ENCODE peak calls at places on chromosomes 11 and 22, in eight cellular contexts. B is breast epithelium, H is K562, O is sigmoid colon, P is transverse colon, Q is prostate gland, E is HCT116, G is spleen. I is an unnamed sample.
A peak's percentile ranks its signal among the peaks of the same experiment; 100 is the strongest.

GRCh38 chr22:43090130-43090789 is 1.1 kb upstream of the TTLL1 start:
- DNase-seq in H (peak; percentile 67), Q (peak; percentile 58), P (peak; percentile 47), O (peak; percentile 72), B (peak; percentile 41), G (no peak), E (peak; percentile 90), I (no peak)

GRCh38 chr11:134371436-134372185 is 39.8 kb downstream of the GLB1L2 start:
- DNase-seq in B (no peak), G (peak; percentile 64), O (peak; percentile 60), H (no peak), Q (no peak), E (no peak), P (no peak), I (peak; percentile 33)

GRCh38 chr11:17164361-17165246 is 43.2 kb downstream of the PIK3C2A start:
- DNase-seq in P (no peak), B (no peak), O (no peak), Q (no peak), G (no peak), E (no peak), H (no peak), I (no peak)

GRCh38 chr22:47452184-47452583 is 689.7 kb downstream of the TBC1D22A start:
- DNase-seq in G (no peak), B (no peak), E (peak; percentile 68), H (peak; percentile 68), O (no peak), Q (no peak), P (no peak), I (no peak)

GRCh38 chr11:67015048-67015447 is 7.9 kb upstream of the SYT12 start:
- DNase-seq in G (no peak), H (no peak), O (no peak), Q (no peak), E (no peak), P (no peak), B (no peak), I (no peak)

GRCh38 chr11:123653405-123653996 is 923 bp downstream of the SCN3B start:
- DNase-seq in Q (no peak), O (no peak), E (no peak), P (no peak), B (no peak), G (no peak), H (no peak), I (no peak)

GRCh38 chr22:45832180-45832579 is 144.8 kb downstream of the WNT7B start:
- DNase-seq in P (no peak), H (no peak), B (no peak), E (no peak), G (no peak), O (no peak), Q (no peak), I (no peak)

GRCh38 chr22:40204331-40205116 is 26.8 kb downstream of the TNRC6B start:
- DNase-seq in E (no peak), Q (no peak), B (no peak), H (no peak), P (no peak), G (no peak), O (no peak), I (peak; percentile 24)

GRCh38 chr11:134450186-134450585 is 38.1 kb upstream of the B3GAT1 start:
- DNase-seq in B (no peak), Q (no peak), G (no peak), E (no peak), P (no peak), O (peak; percentile 25), H (no peak), I (no peak)

GRCh38 chr11:46342237-46342636 is 5.0 kb upstream of the DGKZ start:
- DNase-seq in G (no peak), H (no peak), B (no peak), Q (no peak), E (no peak), P (no peak), O (no peak), I (no peak)

GRCh38 chr11:68411501-68411991 is 49.0 kb upstream of the PPP6R3 start:
- DNase-seq in E (no peak), G (no peak), Q (no peak), P (peak; percentile 88), H (no peak), O (no peak), B (no peak), I (no peak)

GRCh38 chr22:38864361-38865191 is 7.4 kb downstream of the CBX6 start:
- DNase-seq in P (peak; percentile 38), E (no peak), H (no peak), B (peak; percentile 40), G (peak; percentile 81), O (peak; percentile 75), Q (no peak), I (peak; percentile 64)

GRCh38 chr11:24747275-24748251 is 250.7 kb downstream of the LUZP2 start:
- DNase-seq in G (no peak), H (no peak), O (no peak), Q (no peak), E (no peak), P (no peak), B (no peak), I (no peak)

GRCh38 chr22:44424131-44424711 is 73.8 kb downstream of the RTL6 start:
- DNase-seq in G (no peak), H (no peak), O (peak; percentile 30), E (no peak), Q (no peak), B (no peak), P (no peak), I (no peak)

GRCh38 chr11:61777234-61778090 is 14.9 kb downstream of the TMEM258 start:
- DNase-seq in G (peak; percentile 89), B (no peak), E (no peak), O (no peak), H (peak; percentile 67), P (peak; percentile 53), Q (no peak), I (no peak)

GRCh38 chr11:110085255-110085838 is 7.8 kb upstream of the ZC3H12C start:
- DNase-seq in G (no peak), Q (no peak), O (no peak), B (no peak), P (no peak), H (no peak), E (no peak), I (no peak)

GRCh38 chr11:2528301-2529050 is 83.7 kb downstream of the KCNQ1 start:
- DNase-seq in O (no peak), H (no peak), E (no peak), B (no peak), Q (no peak), P (peak; percentile 32), G (peak; percentile 69), I (peak; percentile 40)

GRCh38 chr11:121894581-121894980 is 221.4 kb downstream of the BLID start:
- DNase-seq in O (no peak), G (no peak), P (no peak), Q (no peak), B (no peak), E (no peak), H (no peak), I (no peak)

GRCh38 chr11:10564692-10565318 is 3.7 kb downstream of the LYVE1 start:
- DNase-seq in B (no peak), Q (no peak), G (no peak), P (no peak), O (no peak), E (no peak), H (no peak), I (no peak)

DNA sequence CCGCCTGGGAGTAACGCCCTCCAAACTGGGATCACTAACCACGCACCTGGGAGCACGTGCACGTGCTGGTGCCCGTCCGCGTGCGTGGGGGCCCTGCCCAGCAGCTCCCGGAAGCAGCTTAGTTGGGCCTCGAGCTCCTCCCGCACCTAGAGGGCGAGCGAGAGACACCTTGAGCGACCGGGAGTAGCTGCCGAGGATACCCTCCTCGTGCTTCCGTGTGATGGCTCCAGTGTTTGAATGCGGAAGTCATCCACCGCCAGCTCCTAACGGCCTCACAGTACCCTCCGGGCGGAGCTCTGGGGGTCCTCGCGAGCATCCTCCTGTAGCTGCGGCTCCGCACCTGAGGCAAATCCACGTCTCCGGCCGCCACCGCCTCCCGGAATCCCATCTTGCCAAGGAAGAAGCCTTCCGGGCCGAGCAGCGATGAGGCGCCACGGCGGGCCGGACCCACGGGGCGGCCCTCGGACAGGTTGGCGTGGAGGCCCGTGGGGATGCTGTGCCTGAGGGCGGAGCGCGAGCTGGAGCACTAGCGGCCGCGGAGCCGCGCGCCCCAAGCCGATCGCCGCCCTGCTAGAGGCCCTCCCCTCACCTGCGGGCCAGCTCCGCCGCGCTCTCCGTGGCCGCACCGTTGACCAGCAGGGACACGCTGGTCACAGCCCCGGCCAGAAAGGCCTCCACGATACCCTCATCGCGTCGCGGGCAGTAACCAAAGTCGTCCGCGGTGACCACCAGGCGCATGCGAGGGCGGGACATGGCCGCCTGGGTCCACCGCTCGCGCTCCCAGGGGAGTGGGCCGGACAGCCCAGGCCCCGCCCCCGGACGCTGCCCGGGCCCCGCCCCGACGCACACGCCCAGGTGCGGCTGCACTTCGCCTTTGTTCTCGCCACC is at the start of gene YDJC:
- DNase-seq in H (peak; percentile 100), Q (peak; percentile 93), B (peak; percentile 89), P (peak; percentile 97), G (peak; percentile 99), E (peak; percentile 87), O (peak; percentile 94), I (peak; percentile 94)
- TF ChIP-seq POLR2A in H (no peak), Q (peak; percentile 56), B (no peak), P (peak; percentile 77), G (no peak), E (peak; percentile 73), O (peak; percentile 14), I (no peak)

GRCh38 chr11:77038029-77038824 is 4.0 kb downstream of the B3GNT6 start:
- DNase-seq in P (no peak), O (no peak), G (no peak), H (no peak), Q (no peak), E (no peak), B (no peak), I (no peak)
- TF ChIP-seq POLR2AphosphoS5 in P (no peak), O (no peak), G (no peak), H (no peak), Q (no peak), E (no peak), B (no peak), I (no peak)

GRCh38 chr11:69667619-69668604 is 7.2 kb downstream of the LTO1 start:
- DNase-seq in P (no peak), H (no peak), O (peak; percentile 40), Q (no peak), G (peak; percentile 66), B (no peak), E (no peak), I (peak; percentile 38)
- TF ChIP-seq POLR2A in P (no peak), H (no peak), O (no peak), Q (no peak), G (no peak), B (no peak), E (no peak), I (no peak)

DNA sequence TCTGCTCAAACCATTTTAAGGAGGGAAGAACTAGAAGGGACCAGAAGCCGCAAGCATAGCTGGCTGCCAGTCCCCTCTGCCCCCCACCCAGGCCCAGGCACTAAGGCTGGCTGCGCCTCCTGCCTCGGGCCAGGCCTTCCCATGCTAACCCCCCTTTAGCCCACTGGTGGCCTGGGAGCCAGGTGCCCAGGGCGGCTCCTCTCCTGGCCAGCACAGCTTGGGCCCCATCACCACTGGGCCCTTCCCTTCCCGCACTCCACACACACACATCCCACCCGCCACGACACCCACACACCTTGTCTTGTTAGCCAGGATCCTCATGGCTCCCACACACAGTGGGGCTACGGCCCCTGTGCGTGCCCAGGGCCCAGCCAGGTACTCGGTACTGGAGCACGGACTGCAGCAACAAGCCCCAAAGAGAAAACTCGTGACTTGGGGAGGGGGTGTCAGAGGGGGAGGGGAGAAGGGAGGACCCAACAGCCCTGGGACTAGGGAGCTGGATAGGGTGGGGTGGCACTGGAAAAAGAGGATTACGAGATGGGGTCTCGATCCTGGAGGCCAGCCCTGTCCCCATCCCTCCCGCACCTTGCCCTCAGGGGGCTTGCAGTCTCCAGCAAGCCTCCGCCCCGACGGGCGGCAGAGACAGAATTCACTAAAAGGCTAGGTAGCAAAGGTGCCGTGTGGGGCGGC is 16.0 kb downstream of the BCL9L start:
- DNase-seq in B (no peak), Q (no peak), O (no peak), H (no peak), G (peak; percentile 72), P (no peak), E (no peak), I (no peak)
- TF ChIP-seq POLR2AphosphoS5 in B (no peak), Q (no peak), O (no peak), H (no peak), G (no peak), P (no peak), E (peak; percentile 11), I (no peak)